ENCODE peak calls at places on chromosomes 6 and 20, in five cellular contexts. M is uterus, A is heart left ventricle, Y is lower leg skin, X is stomach. U is an unnamed sample.

GRCh38 chr6:47729019-47729418 is 30.6 kb downstream of the ADGRF4 start:
- DNase-seq in M (no peak), A (no peak), Y (no peak), X (no peak), U (no peak)

GRCh38 chr20:61549865-61550264 is 297.8 kb downstream of the CDH4 start:
- DNase-seq in M (no peak), A (no peak), Y (no peak), X (no peak), U (no peak)

GRCh38 chr6:146864300-146864699 is 265.5 kb downstream of the ADGB start:
- DNase-seq in M (no peak), A (no peak), Y (no peak), X (no peak), U (no peak)

GRCh38 chr6:9225441-9225871 is 790.1 kb upstream of the SLC35B3 start:
- DNase-seq in M (no peak), A (no peak), Y (peak), X (no peak), U (peak)

GRCh38 chr6:42710316-42710715 is 12.1 kb downstream of the PRPH2 start:
- DNase-seq in M (no peak), A (no peak), Y (no peak), X (no peak), U (peak)

GRCh38 chr6:117840541-117840983 is 66.5 kb upstream of the SLC35F1 start:
- DNase-seq in M (no peak), A (no peak), Y (no peak), X (no peak), U (peak)

GRCh38 chr6:11033825-11034224 is 10.3 kb downstream of the ELOVL2 start:
- DNase-seq in M (no peak), A (no peak), Y (no peak), X (no peak), U (peak)

GRCh38 chr6:44001318-44001868 is 125.9 kb downstream of the MRPL14 start:
- DNase-seq in M (no peak), A (no peak), Y (no peak), X (no peak), U (no peak)

GRCh38 chr6:145110109-145110508 is 625.2 kb downstream of the EPM2A start:
- DNase-seq in M (no peak), A (no peak), Y (no peak), X (no peak), U (no peak)

GRCh38 chr6:41348934-41349333 is 13.5 kb downstream of the NCR2 start:
- DNase-seq in M (no peak), A (no peak), Y (no peak), X (no peak), U (no peak)

GRCh38 chr20:18176318-18176785 is 38.7 kb downstream of the KAT14 start:
- DNase-seq in M (no peak), A (no peak), Y (no peak), X (no peak), U (no peak)

GRCh38 chr20:49916146-49917002 is 1.0 kb upstream of the SPATA2 start:
- DNase-seq in M (no peak), A (no peak), Y (no peak), X (peak), U (peak)

GRCh38 chr6:105601541-105602174 is 198.8 kb upstream of the PREP start:
- DNase-seq in M (peak), A (peak), Y (peak), X (peak), U (peak)

GRCh38 chr20:40962733-40963504 is 65.7 kb upstream of the TOP1 start:
- DNase-seq in M (peak), A (peak), Y (peak), X (peak), U (peak)

GRCh38 chr6:81812416-81812815 is 59.9 kb upstream of the TENT5A start:
- DNase-seq in M (no peak), A (no peak), Y (no peak), X (no peak), U (no peak)

GRCh38 chr6:68859233-68859632 is 224.2 kb downstream of the ADGRB3 start:
- DNase-seq in M (no peak), A (no peak), Y (no peak), X (no peak), U (no peak)

GRCh38 chr6:112690497-112691202 is 343.5 kb downstream of the RFPL4B start:
- DNase-seq in M (no peak), A (no peak), Y (no peak), X (no peak), U (peak)

GRCh38 chr6:24779416-24779815 is 4.7 kb downstream of the GMNN start:
- DNase-seq in M (no peak), A (no peak), Y (no peak), X (no peak), U (peak)

GRCh38 chr6:166271376-166271765 is 36.8 kb downstream of the PRR18 start:
- DNase-seq in M (no peak), A (no peak), Y (no peak), X (no peak), U (no peak)

GRCh38 chr6:72422126-72422680 is 199.7 kb upstream of the KCNQ5 start:
- DNase-seq in M (no peak), A (no peak), Y (no peak), X (no peak), U (peak)
- TF ChIP-seq POLR2A in M (no peak), A (no peak), Y (no peak), X (no peak), U (no peak)

DNA sequence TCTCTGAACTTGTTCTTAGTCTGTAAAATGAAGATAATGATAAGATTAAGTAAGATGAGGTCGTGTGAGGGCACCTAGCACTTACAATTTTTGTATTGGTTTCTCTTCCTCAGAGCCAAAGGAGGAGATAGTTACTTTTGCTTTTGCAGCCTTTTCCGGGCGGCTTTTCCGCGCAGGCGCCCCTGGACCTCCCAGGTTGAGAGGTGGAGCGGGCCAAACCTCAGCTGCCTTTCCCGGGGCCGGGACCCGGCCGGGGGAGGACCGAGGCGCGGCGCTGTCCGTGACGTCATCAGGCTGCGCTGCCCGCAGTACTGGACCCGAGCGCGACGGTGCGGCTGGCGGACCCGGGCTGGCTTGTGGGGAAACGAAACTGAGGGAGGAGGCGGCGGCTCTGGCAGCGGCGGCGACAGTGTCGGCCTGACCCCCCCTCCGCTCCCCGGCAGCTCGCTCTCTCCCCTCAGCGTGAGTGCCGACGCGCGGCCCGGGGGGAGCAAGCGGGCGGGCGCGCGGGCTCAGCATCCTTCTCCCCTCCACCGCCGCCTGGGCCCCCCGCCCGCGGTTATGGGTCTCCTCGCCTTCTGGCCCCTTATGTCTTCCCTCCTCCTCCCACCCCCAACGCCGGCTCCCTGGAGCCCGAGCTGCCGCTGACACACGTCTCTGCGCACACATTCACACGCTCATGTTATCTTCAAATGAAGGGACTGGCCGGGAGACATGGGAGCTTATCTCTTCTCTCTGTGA is at the start of gene CMTR1:
- DNase-seq in M (peak), A (peak), Y (peak), X (peak), U (peak)
- TF ChIP-seq POLR2A in M (peak), A (peak), Y (no peak), X (no peak), U (peak)

GRCh38 chr6:89432875-89433636 is at the start of gene ANKRD6:
- DNase-seq in M (peak), A (peak), Y (peak), X (peak), U (no peak)
- TF ChIP-seq POLR2A in M (no peak), A (peak), Y (no peak), X (no peak), U (no peak)

GRCh38 chr20:63701329-63702035 is 5.0 kb downstream of the TNFRSF6B start:
- DNase-seq in M (no peak), A (no peak), Y (no peak), X (no peak), U (no peak)
- TF ChIP-seq POLR2A in M (no peak), A (no peak), Y (no peak), X (no peak), U (no peak)

GRCh38 chr20:33789109-33789857 is 21.9 kb upstream of the CHMP4B start:
- DNase-seq in M (peak), A (no peak), Y (peak), X (peak), U (peak)
- TF ChIP-seq POLR2A in M (no peak), A (no peak), Y (no peak), X (no peak), U (no peak)

DNA sequence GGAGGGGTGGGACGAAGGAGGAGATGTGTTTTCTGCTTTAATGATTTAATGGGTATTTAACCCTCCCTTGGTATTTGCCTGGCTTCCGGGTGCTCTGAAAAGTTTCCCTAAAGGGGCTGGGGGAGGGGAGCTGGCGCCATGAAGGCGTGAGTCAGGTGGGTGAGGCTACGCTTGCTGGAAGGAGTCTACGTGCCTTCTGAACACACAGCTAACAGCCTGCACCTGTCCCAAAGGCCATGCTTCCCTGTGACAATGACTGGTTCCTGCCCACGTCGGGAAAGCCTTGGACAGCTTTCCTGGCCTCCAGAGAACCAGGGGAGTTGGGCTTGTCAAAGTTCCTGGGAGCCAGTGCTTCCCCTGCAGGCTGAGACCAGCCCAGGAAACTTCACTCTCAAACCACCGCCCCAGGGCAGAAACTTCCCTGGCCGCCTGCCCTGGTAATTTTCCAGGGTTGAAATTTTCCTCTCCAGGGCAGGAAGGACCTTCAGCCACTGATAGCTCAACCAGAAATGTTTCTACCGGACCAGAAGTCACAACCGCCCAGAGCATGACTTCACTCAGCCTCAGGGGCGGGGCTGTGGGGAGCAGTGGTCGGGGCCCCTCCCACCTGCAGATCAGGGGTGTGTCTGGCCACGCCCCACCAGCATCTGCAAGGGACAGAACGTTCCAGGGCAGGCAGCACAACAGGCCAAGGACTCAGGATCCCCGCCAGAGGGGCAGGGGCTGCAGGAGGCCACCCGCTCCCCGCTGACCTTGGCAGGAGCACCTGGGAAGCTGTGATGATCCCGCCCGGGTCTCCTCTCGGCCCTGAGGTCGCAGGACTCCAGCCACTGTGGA is 18.6 kb upstream of the SLCO4A1 start:
- DNase-seq in M (peak), A (peak), Y (peak), X (peak), U (peak)
- TF ChIP-seq POLR2A in M (peak), A (peak), Y (no peak), X (no peak), U (no peak)

DNA sequence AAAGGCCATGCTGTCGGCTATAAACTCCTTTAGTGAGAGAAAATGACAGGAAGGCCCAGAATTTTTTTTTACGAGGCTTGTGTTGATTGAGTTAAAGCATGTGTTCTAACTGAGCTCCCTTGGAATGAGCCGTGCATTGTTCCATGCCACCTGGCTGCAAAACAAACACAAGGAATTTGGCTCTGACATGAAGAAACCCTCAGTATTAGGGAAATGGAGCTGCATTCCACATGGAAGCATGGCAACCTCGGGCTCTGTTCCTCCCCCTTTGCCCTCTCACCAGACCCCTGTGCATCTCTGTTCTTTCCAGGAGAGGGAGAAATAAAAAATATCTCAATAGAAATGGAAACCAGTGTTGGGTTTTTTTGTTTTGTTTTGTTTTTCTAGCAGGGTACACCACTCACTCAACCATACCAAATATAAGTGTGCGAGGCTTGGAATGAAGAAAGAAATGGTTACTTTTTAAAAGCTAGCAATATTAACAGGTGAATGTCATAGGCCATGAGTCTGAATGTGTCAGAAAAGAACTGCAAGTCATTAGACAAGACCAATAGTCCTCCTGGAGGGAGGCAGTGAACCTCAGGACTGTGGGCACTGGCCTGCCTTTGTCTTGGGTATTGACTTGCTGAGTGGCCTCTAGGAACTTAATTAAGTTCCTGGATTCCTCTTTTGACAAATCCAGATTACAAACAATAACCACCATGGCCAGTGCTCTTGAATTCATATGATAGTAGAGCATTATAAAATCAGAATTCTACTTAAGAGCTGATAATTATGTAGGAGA is 935.1 kb downstream of the KIF16B start:
- DNase-seq in M (no peak), A (no peak), Y (no peak), X (peak), U (no peak)
- TF ChIP-seq POLR2A in M (no peak), A (no peak), Y (no peak), X (no peak), U (no peak)

GRCh38 chr6:158817298-158818007 is 1.7 kb downstream of the EZR start:
- DNase-seq in M (no peak), A (peak), Y (no peak), X (peak), U (peak)
- TF ChIP-seq POLR2A in M (no peak), A (peak), Y (no peak), X (no peak), U (no peak)

GRCh38 chr20:5751856-5752255 is 1.7 kb downstream of the SHLD1 start:
- DNase-seq in M (no peak), A (no peak), Y (no peak), X (peak), U (no peak)
- TF ChIP-seq POLR2A in M (no peak), A (no peak), Y (no peak), X (no peak), U (no peak)

GRCh38 chr6:30717129-30717844 is at the start of gene MDC1:
- DNase-seq in M (peak), A (peak), Y (peak), X (peak), U (peak)
- TF ChIP-seq POLR2A in M (peak), A (peak), Y (no peak), X (no peak), U (peak)